ENCODE peak calls at places on chromosomes 2 and 18, in six cellular contexts. K is progenitor cell of endocrine pancreas, R is HFFc6, X is BE2C, W is GM12865, U is mesothelial cell of epicardium. I is an unnamed sample.

GRCh38 chr2:86695053-86695691 is 24.9 kb upstream of the RMND5A start:
- DNase-seq in U (no peak), X (no peak), W (no peak), K (no peak), R (no peak), I (no peak)

GRCh38 chr2:84830758-84831500 is 50.0 kb downstream of the TRABD2A start:
- DNase-seq in W (no peak), U (no peak), R (no peak), X (no peak), K (no peak), I (no peak)

GRCh38 chr2:225468131-225468530 is 68.6 kb downstream of the NYAP2 start:
- DNase-seq in R (peak), X (no peak), W (no peak), U (no peak), K (no peak), I (no peak)

GRCh38 chr2:136653836-136654235 is 111.5 kb upstream of the THSD7B start:
- DNase-seq in R (no peak), U (no peak), K (no peak), X (no peak), W (no peak), I (no peak)

GRCh38 chr2:208129804-208130712 is at the start of gene CRYGC:
- DNase-seq in K (no peak), R (no peak), X (no peak), W (no peak), U (no peak), I (no peak)

GRCh38 chr2:74103763-74104162 is 43.9 kb downstream of the BOLA3 start:
- DNase-seq in U (no peak), W (no peak), R (no peak), K (no peak), X (no peak), I (no peak)

GRCh38 chr2:196252408-196253114 is 81.2 kb upstream of the STK17B start:
- DNase-seq in U (no peak), X (no peak), K (no peak), W (no peak), R (no peak), I (no peak)

GRCh38 chr18:76437011-76437410 is 58.0 kb downstream of the ZNF516 start:
- DNase-seq in X (no peak), K (no peak), R (no peak), U (no peak), W (no peak), I (no peak)

GRCh38 chr2:176099737-176100546 is at the start of gene HOXD12:
- DNase-seq in U (no peak), K (no peak), X (no peak), R (no peak), W (no peak), I (no peak)

GRCh38 chr2:60550984-60551240 is 2.5 kb downstream of the BCL11A start:
- DNase-seq in K (no peak), R (no peak), U (no peak), W (no peak), X (no peak), I (no peak)

GRCh38 chr2:59034791-59035190 is 793.7 kb upstream of the FANCL start:
- DNase-seq in U (no peak), X (peak), R (no peak), K (no peak), W (no peak), I (no peak)

GRCh38 chr2:172437419-172438063 is 10.2 kb downstream of the ITGA6 start:
- DNase-seq in R (no peak), K (no peak), X (no peak), U (no peak), W (peak), I (no peak)

GRCh38 chr2:69214898-69215297 is 172.1 kb downstream of the GFPT1 start:
- DNase-seq in X (peak), U (no peak), W (no peak), K (no peak), R (peak), I (no peak)

GRCh38 chr18:48342588-48342987 is 66.6 kb downstream of the ZBTB7C start:
- DNase-seq in R (no peak), K (no peak), W (no peak), U (no peak), X (no peak), I (no peak)

GRCh38 chr2:88127888-88128653 is at the start of gene FABP1:
- DNase-seq in K (no peak), W (no peak), X (no peak), U (no peak), R (no peak), I (no peak)

GRCh38 chr18:44922968-44923367 is 242.3 kb downstream of the SETBP1 start:
- DNase-seq in W (no peak), X (no peak), K (no peak), R (no peak), U (no peak), I (no peak)

GRCh38 chr18:70280007-70280925 is 8.6 kb upstream of the SOCS6 start:
- DNase-seq in U (no peak), K (no peak), X (no peak), W (no peak), R (no peak), I (no peak)

GRCh38 chr18:45522371-45522770 is 92.9 kb upstream of the SLC14A2 start:
- DNase-seq in U (no peak), W (no peak), X (no peak), K (no peak), R (peak), I (no peak)

GRCh38 chr2:72173640-72174321 is 26.1 kb upstream of the CYP26B1 start:
- DNase-seq in U (no peak), R (peak), W (no peak), X (no peak), K (no peak), I (no peak)

GRCh38 chr18:525066-525797 is 24.7 kb upstream of the COLEC12 start:
- DNase-seq in R (peak), W (no peak), K (no peak), X (no peak), U (no peak), I (no peak)

GRCh38 chr18:12074734-12075133 is 18.9 kb upstream of the ANKRD62 start:
- DNase-seq in R (no peak), K (no peak), U (no peak), X (no peak), W (no peak), I (no peak)

GRCh38 chr2:241035818-241036396 is 37.5 kb downstream of the SNED1 start:
- DNase-seq in W (no peak), K (no peak), R (no peak), U (no peak), X (no peak), I (no peak)

GRCh38 chr18:31101148-31102019 is 837 bp downstream of the DSC2 start:
- DNase-seq in W (no peak), K (peak), U (peak), R (no peak), X (no peak), I (no peak)

GRCh38 chr18:24600076-24600654 is 139.7 kb downstream of the HRH4 start:
- DNase-seq in U (no peak), R (peak), X (peak), K (no peak), W (peak), I (no peak)

GRCh38 chr2:195445639-195446038 is 211.4 kb upstream of the SLC39A10 start:
- DNase-seq in K (no peak), X (no peak), W (no peak), R (no peak), U (no peak), I (no peak)

GRCh38 chr2:175203621-175204496 is 22.3 kb upstream of the ATP5MC3 start:
- DNase-seq in X (peak), U (peak), R (peak), W (peak), K (peak), I (no peak)

GRCh38 chr18:7381307-7381706 is 150.4 kb downstream of the LRRC30 start:
- DNase-seq in W (no peak), K (no peak), U (no peak), X (no peak), R (no peak), I (no peak)

GRCh38 chr2:136183095-136183494 is 65.1 kb upstream of the CXCR4 start:
- DNase-seq in X (no peak), W (no peak), R (no peak), K (no peak), U (no peak), I (no peak)

GRCh38 chr2:180657054-180657453 is 323.4 kb upstream of the UBE2E3 start:
- DNase-seq in W (no peak), X (no peak), K (no peak), U (no peak), R (peak), I (no peak)

GRCh38 chr18:12645264-12645663 is 12.6 kb downstream of the SPIRE1 start:
- DNase-seq in W (no peak), K (no peak), R (no peak), U (no peak), X (no peak), I (no peak)

GRCh38 chr2:109637749-109638570 is 23.8 kb downstream of the SOWAHC start:
- DNase-seq in R (no peak), W (peak), X (no peak), U (no peak), K (no peak), I (no peak)

GRCh38 chr2:70889716-70890037 is 46.0 kb upstream of the ATP6V1B1 start:
- DNase-seq in W (no peak), U (no peak), R (no peak), K (no peak), X (no peak), I (no peak)

GRCh38 chr2:148989882-148990493 is 48.5 kb upstream of the LYPD6B start:
- DNase-seq in W (peak), X (peak), K (peak), U (peak), R (peak), I (no peak)

GRCh38 chr2:190486037-190486623 is 48.4 kb downstream of the NEMP2 start:
- DNase-seq in X (peak), K (no peak), R (no peak), U (no peak), W (no peak), I (no peak)
- TF ChIP-seq CTCF in X (no peak), K (no peak), R (no peak), U (no peak), W (no peak), I (no peak)

GRCh38 chr2:111238336-111238735 is 117.6 kb downstream of the BCL2L11 start:
- DNase-seq in K (no peak), R (no peak), U (no peak), X (no peak), W (no peak), I (no peak)

GRCh38 chr2:111239107-111239506 is 118.4 kb downstream of the BCL2L11 start:
- DNase-seq in K (no peak), U (no peak), X (no peak), W (peak), R (no peak), I (no peak)

GRCh38 chr2:111236027-111236426 is 115.3 kb downstream of the BCL2L11 start:
- DNase-seq in X (peak), W (no peak), R (no peak), K (no peak), U (no peak), I (no peak)

GRCh38 chr2:111243295-111243694 is 122.6 kb downstream of the BCL2L11 start:
- DNase-seq in X (no peak), U (no peak), W (no peak), K (no peak), R (no peak), I (no peak)

DNA sequence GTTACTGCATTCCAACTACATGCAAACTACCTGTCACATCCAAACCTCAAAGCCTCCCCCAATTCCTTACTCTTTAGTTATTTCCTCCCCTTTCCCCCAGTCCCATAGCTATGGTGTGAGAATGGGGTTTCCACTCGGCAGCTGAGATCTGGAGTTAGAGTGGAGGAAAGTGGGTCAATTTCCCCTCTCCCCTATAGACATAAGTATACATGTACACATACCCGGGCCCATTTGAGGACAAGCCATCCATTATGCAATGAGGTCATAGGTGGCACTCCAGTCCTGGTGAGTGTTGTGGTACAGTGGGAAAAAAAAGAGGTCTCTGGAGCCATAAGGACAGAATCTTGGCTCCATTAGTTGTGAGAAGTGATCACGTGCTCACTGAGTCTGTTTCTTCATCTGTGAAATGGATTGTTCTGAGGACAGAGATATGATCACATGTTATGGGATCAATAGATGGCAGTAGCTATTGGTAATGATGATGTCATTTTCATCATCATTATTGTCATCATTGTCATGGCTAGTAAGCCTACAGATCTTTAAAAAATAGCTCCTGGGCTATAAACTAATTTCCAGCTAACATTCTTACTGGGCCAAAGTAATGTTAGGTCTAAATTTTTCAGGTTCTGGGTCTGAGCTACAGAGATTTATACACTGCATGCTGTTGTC is 119.0 kb downstream of the BCL2L11 start:
- DNase-seq in W (no peak), R (no peak), X (no peak), K (no peak), U (no peak), I (no peak)
- TF ChIP-seq CTCF in W (no peak), R (no peak), X (no peak), K (no peak), U (no peak), I (no peak)

DNA sequence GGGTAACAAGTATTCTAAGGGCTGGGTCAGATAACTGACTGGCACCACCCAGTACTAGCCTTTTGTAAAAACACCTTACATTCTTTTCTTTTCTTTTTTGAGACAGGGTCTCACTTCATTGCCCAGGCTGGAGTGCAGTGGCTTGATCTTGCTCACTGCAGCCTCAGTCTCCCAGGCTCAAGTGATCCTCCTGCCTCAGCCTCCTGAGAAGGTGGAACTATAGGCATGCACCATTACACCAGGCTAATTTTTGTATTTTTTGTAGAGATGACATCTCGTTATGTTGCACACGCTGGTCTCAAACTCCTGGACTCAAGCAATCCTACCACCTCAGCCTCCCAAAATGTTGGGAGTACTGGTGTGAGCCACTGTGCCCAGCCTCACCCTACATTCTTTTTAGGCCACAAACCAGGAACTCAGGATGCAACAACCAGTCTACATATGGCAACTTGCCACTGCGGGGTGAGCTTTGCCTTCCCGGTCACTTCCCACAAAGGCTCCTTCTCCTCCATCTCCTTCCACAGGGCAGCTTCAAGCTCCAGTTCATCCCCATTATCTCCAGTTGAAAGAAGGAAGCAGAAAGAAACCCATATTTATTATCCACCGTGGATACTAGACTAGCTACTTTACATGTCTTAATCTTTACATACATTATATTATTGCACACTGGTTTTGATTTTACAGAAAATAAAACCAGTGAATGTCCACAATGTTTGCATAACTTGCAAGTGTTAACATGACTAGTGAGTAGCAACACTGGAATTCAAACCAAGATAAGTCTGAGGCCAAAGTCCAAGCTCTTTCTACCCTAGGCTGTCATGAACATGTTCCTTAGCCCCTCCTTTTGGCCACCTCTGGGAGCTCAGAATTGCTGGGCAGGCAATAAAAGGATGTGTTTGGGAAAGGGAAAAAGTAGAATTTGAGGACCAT is 23.7 kb upstream of the AP1S3 start:
- DNase-seq in R (peak), X (no peak), K (peak), U (no peak), W (no peak), I (no peak)
- TF ChIP-seq CTCF in R (no peak), X (no peak), K (peak), U (no peak), W (no peak), I (no peak)

GRCh38 chr2:203649176-203649814 is 57.1 kb upstream of the CD28 start:
- DNase-seq in X (no peak), R (no peak), W (no peak), K (no peak), U (no peak), I (no peak)

GRCh38 chr2:203648273-203648672 is 58.2 kb upstream of the CD28 start:
- DNase-seq in R (no peak), K (no peak), X (no peak), U (no peak), W (no peak), I (no peak)

GRCh38 chr2:203646961-203647360 is 59.5 kb upstream of the CD28 start:
- DNase-seq in W (no peak), U (no peak), K (no peak), R (no peak), X (no peak), I (no peak)

GRCh38 chr2:203647579-203647978 is 58.9 kb upstream of the CD28 start:
- DNase-seq in U (no peak), X (no peak), K (no peak), W (no peak), R (no peak), I (no peak)

DNA sequence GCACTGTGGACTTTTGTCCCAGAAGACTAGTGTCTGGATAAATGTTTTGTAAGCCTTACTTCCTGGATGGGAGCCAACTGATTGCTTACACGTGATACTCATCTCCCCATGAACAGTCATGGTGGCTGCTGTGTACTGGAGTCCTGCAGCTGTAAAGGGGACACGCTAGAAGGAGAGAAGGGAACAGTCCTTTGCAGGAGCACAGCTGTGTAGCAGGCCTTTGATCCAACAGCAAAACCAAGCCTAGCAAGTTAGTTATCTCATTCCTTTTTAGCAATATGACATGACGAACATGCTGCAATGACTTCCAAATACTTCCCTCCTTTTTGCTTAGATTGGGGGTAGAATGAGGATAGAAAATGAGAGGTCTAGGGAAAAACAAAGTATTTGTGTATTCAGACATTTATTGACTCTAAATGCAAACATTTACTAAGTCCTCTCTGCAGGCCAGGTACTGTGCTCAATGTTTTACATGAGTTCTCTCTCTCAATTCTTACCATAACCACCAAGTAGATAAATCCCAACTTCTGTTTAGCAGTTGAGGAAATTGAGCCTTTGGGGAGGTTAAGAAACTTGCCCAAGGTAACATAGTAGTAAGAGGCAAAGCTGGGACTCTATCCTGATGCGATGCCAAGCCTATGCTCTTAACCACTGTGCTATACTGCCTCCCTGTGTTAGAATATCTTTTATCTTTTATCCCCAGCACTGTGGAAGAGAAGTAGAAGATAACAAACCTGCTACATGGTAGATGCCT is 55.4 kb upstream of the CD28 start:
- DNase-seq in W (peak), K (no peak), R (peak), X (peak), U (no peak), I (no peak)
- TF ChIP-seq CTCF in W (peak), K (no peak), R (peak), X (peak), U (no peak), I (no peak)

GRCh38 chr2:10188729-10189305 is 66.3 kb downstream of the RRM2 start:
- DNase-seq in X (no peak), U (no peak), K (no peak), R (no peak), W (no peak), I (no peak)

GRCh38 chr2:10186868-10187535 is 64.5 kb downstream of the RRM2 start:
- DNase-seq in X (peak), R (no peak), K (no peak), U (no peak), W (no peak), I (no peak)

GRCh38 chr2:10187661-10188060 is 65.1 kb downstream of the RRM2 start:
- DNase-seq in U (no peak), X (no peak), W (no peak), R (no peak), K (no peak), I (no peak)

GRCh38 chr2:10190255-10190654 is 67.7 kb downstream of the RRM2 start:
- DNase-seq in K (no peak), R (no peak), X (no peak), W (no peak), U (no peak), I (no peak)

DNA sequence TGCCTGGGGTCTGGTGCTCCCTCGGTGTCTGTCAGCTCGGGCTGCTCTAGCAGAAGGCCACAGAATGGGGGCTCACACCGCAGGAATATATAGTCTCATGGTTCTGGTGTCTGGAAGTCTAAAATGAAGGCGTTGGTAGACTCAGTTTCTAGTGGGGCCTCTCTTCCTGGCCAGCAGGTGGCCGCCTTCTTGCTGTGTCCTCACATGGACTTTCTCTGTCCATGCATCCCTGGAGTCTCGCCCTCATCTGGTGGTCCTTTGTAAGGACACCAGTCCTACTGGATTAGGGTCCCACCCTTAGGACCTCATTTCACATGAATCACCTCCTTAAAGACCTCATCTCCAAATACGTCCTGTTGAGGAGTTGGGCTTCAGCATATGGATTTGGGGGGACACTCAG is 65.7 kb downstream of the RRM2 start:
- DNase-seq in X (peak), R (peak), K (peak), W (no peak), U (no peak), I (no peak)
- TF ChIP-seq CTCF in X (peak), R (peak), K (peak), W (no peak), U (peak), I (no peak)

GRCh38 chr2:138486347-138487198 is 15.0 kb upstream of the SPOPL start:
- DNase-seq in R (no peak), W (no peak), K (no peak), X (no peak), U (no peak), I (no peak)
- TF ChIP-seq CTCF in R (peak), W (no peak), K (peak), X (no peak), U (no peak), I (no peak)

I was measured in activated B cell treated with CpG ODN at 0.5 μM for 24 hours.